ENCODE peak calls at places on chromosomes 11 and 22, in four cellular contexts. One of them, this sample, is unnamed.

GRCh38 chr22:30837531-30837930 is 131.0 kb downstream of the MORC2 start:
- DNase-seq in HepG2: no peak
- DNase-seq in naive thymus-derived CD8-positive, alpha-beta T cell: no peak
- DNase-seq in cardiac muscle cell: no peak
- DNase-seq in this sample: peak

GRCh38 chr22:50473855-50474671 is 772 bp downstream of the SBF1 start:
- DNase-seq in HepG2: no peak
- DNase-seq in naive thymus-derived CD8-positive, alpha-beta T cell: no peak
- DNase-seq in cardiac muscle cell: peak
- DNase-seq in this sample: no peak

GRCh38 chr11:27214713-27215112 is 148.3 kb downstream of the CCDC34 start:
- DNase-seq in HepG2: no peak
- DNase-seq in naive thymus-derived CD8-positive, alpha-beta T cell: no peak
- DNase-seq in cardiac muscle cell: no peak
- DNase-seq in this sample: no peak

GRCh38 chr22:36386351-36386899 is 1.3 kb downstream of the MYH9 start:
- DNase-seq in HepG2: no peak
- DNase-seq in naive thymus-derived CD8-positive, alpha-beta T cell: peak
- DNase-seq in cardiac muscle cell: no peak
- DNase-seq in this sample: no peak

GRCh38 chr11:118820412-118821357 is 29.7 kb upstream of the DDX6 start:
- DNase-seq in HepG2: no peak
- DNase-seq in naive thymus-derived CD8-positive, alpha-beta T cell: no peak
- DNase-seq in cardiac muscle cell: peak
- DNase-seq in this sample: no peak

GRCh38 chr11:73308963-73309960 is 1.2 kb downstream of the ARHGEF17 start:
- DNase-seq in HepG2: peak
- DNase-seq in naive thymus-derived CD8-positive, alpha-beta T cell: no peak
- DNase-seq in cardiac muscle cell: peak
- DNase-seq in this sample: peak

GRCh38 chr22:29503811-29504372 is 23.9 kb downstream of the NEFH start:
- DNase-seq in HepG2: no peak
- DNase-seq in naive thymus-derived CD8-positive, alpha-beta T cell: no peak
- DNase-seq in cardiac muscle cell: peak
- DNase-seq in this sample: no peak

GRCh38 chr11:25838918-25839611 is 492.9 kb upstream of the ANO3 start:
- DNase-seq in HepG2: no peak
- DNase-seq in naive thymus-derived CD8-positive, alpha-beta T cell: no peak
- DNase-seq in cardiac muscle cell: no peak
- DNase-seq in this sample: no peak

GRCh38 chr11:38718049-38718448 is 2120.0 kb upstream of the RAG2 start:
- DNase-seq in HepG2: peak
- DNase-seq in naive thymus-derived CD8-positive, alpha-beta T cell: no peak
- DNase-seq in cardiac muscle cell: peak
- DNase-seq in this sample: no peak

GRCh38 chr22:43004362-43005035 is 10.4 kb downstream of the PACSIN2 start:
- DNase-seq in HepG2: peak
- DNase-seq in naive thymus-derived CD8-positive, alpha-beta T cell: no peak
- DNase-seq in cardiac muscle cell: no peak
- DNase-seq in this sample: no peak

GRCh38 chr11:8277691-8278090 is 14.0 kb upstream of the LMO1 start:
- DNase-seq in HepG2: no peak
- DNase-seq in naive thymus-derived CD8-positive, alpha-beta T cell: no peak
- DNase-seq in cardiac muscle cell: no peak
- DNase-seq in this sample: no peak